ENCODE peak calls at places on chromosomes 3 and 15, in four cellular contexts. Z, T, K and S are unnamed samples.

GRCh38 chr3:149523899-149524298 is 49.4 kb downstream of the TM4SF4 start:
- DNase-seq in T (no peak), K (no peak), Z (no peak), S (no peak)

GRCh38 chr15:100818927-100819326 is 60.7 kb upstream of the ALDH1A3 start:
- DNase-seq in T (no peak), K (no peak), Z (no peak), S (no peak)

GRCh38 chr3:196528639-196529233 is 13.6 kb upstream of the SMCO1 start:
- DNase-seq in T (peak; percentile 77), K (peak; percentile 23), Z (peak; percentile 73), S (peak; percentile 51)

GRCh38 chr3:58150800-58151199 is 60.0 kb downstream of the DNASE1L3 start:
- DNase-seq in T (no peak), K (no peak), Z (no peak), S (no peak)

GRCh38 chr3:11154953-11155325 is 646 bp downstream of the HRH1 start:
- DNase-seq in Z (no peak), T (no peak), K (no peak), S (no peak)

GRCh38 chr15:90214553-90215205 is 13.5 kb downstream of the SEMA4B start:
- DNase-seq in K (no peak), T (no peak), Z (no peak), S (no peak)

GRCh38 chr3:104180906-104181305 is 1185.8 kb upstream of the ALCAM start:
- DNase-seq in K (no peak), Z (no peak), T (no peak), S (no peak)

GRCh38 chr15:69475769-69476358 is 23.2 kb downstream of the RPLP1 start:
- DNase-seq in Z (peak; percentile 85), K (peak; percentile 25), T (peak; percentile 83), S (peak; percentile 71)